ENCODE peak calls at places on chromosomes 5 and 9, in six cellular contexts. F is mucosa of descending colon; E is brain microvascular endothelial cell; W is colonic mucosa; G is GM06990; N is naive thymus-derived CD4-positive, alpha-beta T cell. D is an unnamed sample. For H3K36me3, the result is how much of the 10 kb centered on the place peaks cover.

GRCh38 chr5:55350754-55351153 is 43.0 kb downstream of the MTREX start:
- DNase-seq in F (no peak), G (no peak), E (no peak), W (no peak), N (no peak), D (no peak)

GRCh38 chr5:151115272-151115905 is 34.6 kb upstream of the TNIP1 start:
- DNase-seq in W (peak), E (peak), F (peak), N (peak), G (no peak), D (no peak)

GRCh38 chr5:79151933-79152671 is 40.5 kb downstream of the BHMT start:
- DNase-seq in F (no peak), E (no peak), W (no peak), N (no peak), G (no peak), D (no peak)

GRCh38 chr5:132525299-132525724 is 18.0 kb downstream of the IL5 start:
- DNase-seq in E (no peak), N (no peak), F (no peak), W (no peak), G (peak), D (no peak)

GRCh38 chr9:87212563-87213154 is 265.4 kb upstream of the GAS1 start:
- DNase-seq in N (no peak), W (no peak), G (no peak), E (no peak), F (no peak), D (peak)

GRCh38 chr9:99361827-99362226 is 139.7 kb downstream of the SEC61B start:
- DNase-seq in N (no peak), F (no peak), E (no peak), G (no peak), W (no peak), D (no peak)

GRCh38 chr5:156595132-156595787 is 254.8 kb upstream of the PPP1R2B start:
- DNase-seq in F (no peak), N (no peak), W (no peak), E (no peak), G (no peak), D (peak)

GRCh38 chr9:109469646-109470358 is 28.3 kb downstream of the PTPN3 start:
- DNase-seq in G (peak), W (peak), E (peak), N (peak), F (no peak), D (no peak)

GRCh38 chr5:17412760-17413671 is 85.0 kb upstream of the TAF11L2 start:
- DNase-seq in F (no peak), G (no peak), W (no peak), N (no peak), E (no peak), D (no peak)

GRCh38 chr9:123091459-123091858 is 58.0 kb downstream of the GPR21 start:
- DNase-seq in E (no peak), G (no peak), F (no peak), W (no peak), N (no peak), D (peak)
- H3K36me3 ChIP-seq in E (under half), G (under half), F (under half), W (under half), N (half or more), D (under half)

GRCh38 chr5:123359454-123359853 is 63.7 kb downstream of the CEP120 start:
- DNase-seq in F (no peak), W (no peak), E (no peak), G (no peak), N (no peak), D (no peak)
- H3K36me3 ChIP-seq in F (under half), W (under half), E (under half), G (under half), N (under half), D (under half)

GRCh38 chr9:97567894-97568202 is 65.3 kb downstream of the TSTD2 start:
- DNase-seq in F (no peak), N (no peak), G (no peak), E (no peak), W (no peak), D (no peak)
- H3K36me3 ChIP-seq in F (under half), N (under half), G (under half), E (under half), W (under half), D (half or more)

DNA sequence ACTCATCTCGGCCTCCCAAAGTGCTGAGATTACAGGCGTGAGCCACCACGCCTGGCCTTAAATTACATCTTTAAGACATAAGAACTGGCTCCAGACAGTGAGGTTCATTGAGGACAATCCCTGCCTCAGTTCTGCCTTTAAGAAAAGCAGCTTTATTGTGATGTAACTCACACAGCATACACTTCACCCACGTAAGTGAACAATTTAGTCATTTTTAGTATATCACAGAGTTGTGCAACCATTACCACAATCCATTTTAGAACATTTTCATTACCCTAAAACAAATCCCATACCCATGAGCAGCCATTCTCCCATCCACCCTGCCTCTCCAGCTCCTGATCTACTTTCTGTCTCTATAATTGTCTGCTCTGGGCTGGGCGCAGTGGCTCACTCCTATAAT is 24.0 kb upstream of the LTC4S start:
- DNase-seq in W (no peak), G (no peak), E (no peak), N (no peak), F (no peak), D (no peak)
- H3K36me3 ChIP-seq in W (under half), G (under half), E (half or more), N (half or more), F (under half), D (half or more)

D was measured in esophagus muscularis mucosa.